ENCODE peak calls at places on chromosomes 11 and 22, in nine cellular contexts. P, R, N, V, M, H, D, I and B are unnamed samples.

GRCh38 chr22:30178180-30179126 is 68.1 kb downstream of the LIF start:
- DNase-seq in P (no peak), R (no peak), N (no peak), V (no peak), M (no peak), H (no peak), D (no peak), I (no peak), B (no peak)

GRCh38 chr11:83044958-83045712 is 26.6 kb downstream of the RAB30 start:
- DNase-seq in P (peak), R (no peak), N (peak), V (no peak), M (no peak), H (no peak), D (peak), I (peak), B (no peak)

GRCh38 chr11:26248661-26249060 is 83.3 kb upstream of the ANO3 start:
- DNase-seq in P (no peak), R (no peak), N (no peak), V (no peak), M (no peak), H (no peak), D (no peak), I (no peak), B (no peak)

GRCh38 chr11:133917921-133918605 is 38.7 kb downstream of the IGSF9B start:
- DNase-seq in P (no peak), R (no peak), N (no peak), V (no peak), M (no peak), H (no peak), D (no peak), I (no peak), B (no peak)

GRCh38 chr11:122099345-122100045 is 16.5 kb downstream of the BLID start:
- DNase-seq in P (no peak), R (no peak), N (peak), V (no peak), M (no peak), H (no peak), D (no peak), I (no peak), B (no peak)

GRCh38 chr11:110613526-110613925 is 98.7 kb downstream of the ARHGAP20 start:
- DNase-seq in P (no peak), R (no peak), N (peak), V (no peak), M (no peak), H (no peak), D (no peak), I (no peak), B (no peak)

GRCh38 chr11:117817213-117818035 is 7.1 kb downstream of the FXYD2 start:
- DNase-seq in P (peak), R (peak), N (peak), V (peak), M (peak), H (peak), D (no peak), I (peak), B (peak)

GRCh38 chr11:131430466-131431176 is 60.2 kb downstream of the NTM start:
- DNase-seq in P (no peak), R (no peak), N (no peak), V (no peak), M (no peak), H (no peak), D (no peak), I (no peak), B (no peak)

GRCh38 chr11:118922745-118923627 is 2.7 kb downstream of the BCL9L start:
- DNase-seq in P (no peak), R (no peak), N (no peak), V (peak), M (no peak), H (no peak), D (no peak), I (no peak), B (no peak)

GRCh38 chr11:2539761-2540520 is 95.1 kb downstream of the KCNQ1 start:
- DNase-seq in P (no peak), R (peak), N (no peak), V (peak), M (peak), H (no peak), D (no peak), I (no peak), B (no peak)

GRCh38 chr11:104090767-104091166 is 54.3 kb downstream of the DDI1 start:
- DNase-seq in P (no peak), R (no peak), N (no peak), V (no peak), M (no peak), H (no peak), D (no peak), I (no peak), B (no peak)

GRCh38 chr11:2769779-2770555 is 70.2 kb upstream of the KCNQ1OT1 start:
- DNase-seq in P (no peak), R (no peak), N (no peak), V (peak), M (no peak), H (no peak), D (no peak), I (no peak), B (no peak)

GRCh38 chr11:128247235-128247594 is 340.1 kb downstream of the ETS1 start:
- DNase-seq in P (no peak), R (no peak), N (peak), V (no peak), M (no peak), H (no peak), D (no peak), I (no peak), B (no peak)

GRCh38 chr11:133339495-133340140 is 192.7 kb downstream of the OPCML start:
- DNase-seq in P (no peak), R (no peak), N (no peak), V (no peak), M (no peak), H (no peak), D (no peak), I (no peak), B (no peak)

GRCh38 chr11:10294289-10294953 is 402 bp upstream of the SBF2 start:
- DNase-seq in P (no peak), R (peak), N (peak), V (peak), M (peak), H (no peak), D (no peak), I (peak), B (peak)

GRCh38 chr22:25736378-25737011 is 5.5 kb upstream of the MYO18B start:
- DNase-seq in P (no peak), R (no peak), N (no peak), V (no peak), M (no peak), H (no peak), D (no peak), I (no peak), B (no peak)

GRCh38 chr11:11895672-11896071 is 53.9 kb downstream of the USP47 start:
- DNase-seq in P (no peak), R (no peak), N (peak), V (no peak), M (no peak), H (no peak), D (no peak), I (no peak), B (no peak)

GRCh38 chr11:11078344-11078743 is 220.5 kb upstream of the ZBED5 start:
- DNase-seq in P (no peak), R (no peak), N (peak), V (no peak), M (no peak), H (no peak), D (no peak), I (peak), B (no peak)

GRCh38 chr22:35910013-35910860 is 118.4 kb downstream of the RBFOX2 start:
- DNase-seq in P (no peak), R (no peak), N (no peak), V (no peak), M (no peak), H (no peak), D (no peak), I (no peak), B (no peak)

GRCh38 chr11:94563176-94563847 is 3.9 kb upstream of the PIWIL4 start:
- DNase-seq in P (no peak), R (no peak), N (peak), V (no peak), M (no peak), H (no peak), D (no peak), I (peak), B (no peak)

GRCh38 chr11:67113231-67113721 is 5.8 kb upstream of the KDM2A start:
- DNase-seq in P (peak), R (no peak), N (no peak), V (no peak), M (no peak), H (no peak), D (peak), I (no peak), B (no peak)

GRCh38 chr22:41516462-41516861 is 27.8 kb downstream of the POLR3H start:
- DNase-seq in P (no peak), R (no peak), N (no peak), V (no peak), M (no peak), H (no peak), D (no peak), I (no peak), B (no peak)